ENCODE peak calls at places on chromosomes 16 and 17, in five cellular contexts. N is cardiac muscle cell, G is dorsolateral prefrontal cortex, L is glomerular endothelial cell, S is HT1080. Q is an unnamed sample.

GRCh38 chr17:681738-682137 is 32.9 kb downstream of the VPS53 start:
- DNase-seq in G (no peak), S (no peak), L (no peak), N (no peak), Q (peak; percentile 49)

GRCh38 chr17:61594294-61594825 is 3.3 kb upstream of the NACA2 start:
- DNase-seq in S (peak; percentile 74), L (no peak), G (no peak), N (no peak), Q (no peak)

GRCh38 chr16:48596326-48596725 is 13.7 kb downstream of the N4BP1 start:
- DNase-seq in N (no peak), G (no peak), L (no peak), S (no peak), Q (no peak)

GRCh38 chr16:1430759-1431496 is at the start of gene PERCC1:
- DNase-seq in N (no peak), G (no peak), S (no peak), L (no peak), Q (no peak)

GRCh38 chr16:4868573-4868972 is 21.3 kb downstream of the UBN1 start:
- DNase-seq in N (no peak), G (no peak), S (no peak), L (no peak), Q (no peak)

GRCh38 chr17:17579691-17580090 is 11.8 kb downstream of the PEMT start:
- DNase-seq in L (no peak), S (no peak), N (no peak), G (no peak), Q (no peak)

GRCh38 chr16:2485811-2486507 is 11.0 kb downstream of the TBC1D24 start:
- DNase-seq in G (no peak), S (no peak), L (no peak), N (no peak), Q (no peak)

GRCh38 chr17:14201087-14201486 is 35.6 kb downstream of the CDRT15 start:
- DNase-seq in L (no peak), N (no peak), S (no peak), G (no peak), Q (no peak)

GRCh38 chr17:67779098-67779672 is 46.1 kb upstream of the BPTF start:
- DNase-seq in S (peak; percentile 23), G (no peak), N (peak; percentile 23), L (no peak), Q (peak; percentile 58)

GRCh38 chr16:74999208-74999682 is 421 bp downstream of the ZNRF1 start:
- DNase-seq in N (no peak), S (no peak), L (no peak), G (no peak), Q (peak; percentile 70)

GRCh38 chr16:81251871-81252270 is 13.4 kb downstream of the BCO1 start:
- DNase-seq in L (no peak), N (peak; percentile 90), S (no peak), G (no peak), Q (peak; percentile 34)

GRCh38 chr17:76527430-76528111 is 9.9 kb downstream of the CYGB start:
- DNase-seq in S (peak; percentile 97), L (no peak), N (no peak), G (no peak), Q (peak; percentile 48)

GRCh38 chr17:59383893-59384292 is 52.4 kb downstream of the YPEL2 start:
- DNase-seq in N (no peak), G (no peak), L (no peak), S (no peak), Q (no peak)

GRCh38 chr16:66481081-66481942 is 54.2 kb downstream of the BEAN1 start:
- DNase-seq in N (no peak), L (no peak), S (no peak), G (no peak), Q (no peak)

GRCh38 chr17:74840989-74841666 is 18.6 kb downstream of the GRIN2C start:
- DNase-seq in S (no peak), N (peak; percentile 52), L (no peak), G (peak; percentile 55), Q (peak; percentile 78)

GRCh38 chr17:67132366-67132765 is 88.0 kb downstream of the CACNG1 start:
- DNase-seq in G (no peak), N (no peak), L (no peak), S (no peak), Q (no peak)

GRCh38 chr16:67150058-67150832 is 553 bp downstream of the B3GNT9 start:
- DNase-seq in G (no peak), S (no peak), L (no peak), N (peak; percentile 66), Q (peak; percentile 82)

GRCh38 chr17:77785526-77785925 is 173.0 kb upstream of the TNRC6C start:
- DNase-seq in S (no peak), G (no peak), N (no peak), L (no peak), Q (no peak)

GRCh38 chr17:4420692-4421131 is 13.0 kb upstream of the SPNS3 start:
- DNase-seq in N (peak; percentile 83), G (peak; percentile 67), L (peak; percentile 62), S (peak; percentile 52), Q (peak; percentile 80)

GRCh38 chr17:72514888-72515287 is 394.1 kb downstream of the SOX9 start:
- DNase-seq in L (no peak), G (peak; percentile 77), N (no peak), S (peak; percentile 62), Q (peak; percentile 62)

GRCh38 chr17:4072487-4073157 is 70.2 kb downstream of the ZZEF1 start:
- DNase-seq in G (no peak), L (no peak), S (no peak), N (no peak), Q (peak; percentile 69)

GRCh38 chr17:34614698-34615097 is 35.3 kb downstream of the TMEM132E start:
- DNase-seq in N (no peak), G (no peak), S (no peak), L (no peak), Q (no peak)

GRCh38 chr17:71615820-71616219 is 505.0 kb upstream of the SOX9 start:
- DNase-seq in L (no peak), G (no peak), S (no peak), N (no peak), Q (no peak)

GRCh38 chr17:79518330-79519151 is 92.3 kb downstream of the RBFOX3 start:
- DNase-seq in L (no peak), S (no peak), N (no peak), G (no peak), Q (no peak)

GRCh38 chr16:35687781-35688180 is 2228.4 kb downstream of the TP53TG3F start:
- DNase-seq in S (no peak), G (no peak), L (no peak), N (no peak), Q (no peak)

GRCh38 chr17:69122065-69122464 is 19.6 kb downstream of the ABCA6 start:
- DNase-seq in L (no peak), G (no peak), N (no peak), S (no peak), Q (no peak)

GRCh38 chr16:370980-371728 is 816 bp upstream of the MRPL28 start:
- DNase-seq in S (no peak), N (no peak), G (no peak), L (no peak), Q (no peak)

GRCh38 chr16:82651921-82652601 is 25.3 kb downstream of the CDH13 start:
- DNase-seq in G (no peak), S (no peak), N (no peak), L (no peak), Q (no peak)

GRCh38 chr17:42055496-42055895 is 5.1 kb upstream of the C17orf113 start:
- DNase-seq in S (peak; percentile 33), L (no peak), N (no peak), G (no peak), Q (no peak)

GRCh38 chr16:78655481-78656114 is 556.1 kb downstream of the WWOX start:
- DNase-seq in S (no peak), L (no peak), N (no peak), G (no peak), Q (no peak)

GRCh38 chr16:88597856-88598491 is 27.8 kb downstream of the ZC3H18 start:
- DNase-seq in N (no peak), S (no peak), L (no peak), G (no peak), Q (no peak)

GRCh38 chr17:19321481-19322128 is 40.9 kb downstream of the B9D1 start:
- DNase-seq in L (no peak), N (peak; percentile 73), G (peak; percentile 10), S (no peak), Q (no peak)

GRCh38 chr17:2275722-2276121 is 27.9 kb downstream of the SMG6 start:
- DNase-seq in G (no peak), N (no peak), S (no peak), L (no peak), Q (no peak)

GRCh38 chr17:4858068-4858879 is 25.1 kb downstream of the MINK1 start:
- DNase-seq in G (peak; percentile 69), L (peak; percentile 52), S (peak; percentile 70), N (no peak), Q (peak; percentile 25)

GRCh38 chr17:32588982-32589381 is 102.2 kb downstream of the CDK5R1 start:
- DNase-seq in G (no peak), N (no peak), S (no peak), L (no peak), Q (no peak)

GRCh38 chr16:23835390-23836077 is at the start of gene PRKCB:
- DNase-seq in S (no peak), L (no peak), G (peak; percentile 91), N (peak; percentile 92), Q (peak; percentile 69)

GRCh38 chr17:57552114-57552601 is 192.9 kb downstream of the CCDC182 start:
- DNase-seq in G (no peak), S (peak; percentile 30), N (peak; percentile 48), L (no peak), Q (no peak)